ENCODE peak calls at places on chromosomes 5 and 9, in nine cellular contexts. S, D, T, Z, U, G, Q, F and P are unnamed samples.

GRCh38 chr9:33161589-33162132 is 5.5 kb downstream of the B4GALT1 start:
- DNase-seq in F (no peak), Z (no peak), S (no peak), G (no peak), T (peak), Q (no peak), U (no peak), D (no peak), P (no peak)

GRCh38 chr9:90458485-90458884 is 184.1 kb downstream of the DIRAS2 start:
- DNase-seq in S (no peak), D (no peak), Q (peak), T (no peak), F (no peak), G (no peak), Z (no peak), U (no peak), P (no peak)

GRCh38 chr5:36701085-36701691 is 94.8 kb downstream of the SLC1A3 start:
- DNase-seq in T (no peak), Q (no peak), Z (no peak), G (no peak), U (no peak), D (no peak), S (no peak), F (no peak), P (no peak)

GRCh38 chr5:9343146-9343850 is 202.6 kb downstream of the SEMA5A start:
- DNase-seq in Z (no peak), T (peak), G (no peak), Q (no peak), U (no peak), D (peak), F (peak), S (no peak), P (no peak)

GRCh38 chr9:137114613-137115393 is at the start of gene DPP7:
- DNase-seq in S (peak), F (no peak), G (peak), U (no peak), Q (peak), Z (peak), D (no peak), T (peak), P (peak)

GRCh38 chr5:78634634-78635033 is 13.9 kb downstream of the LHFPL2 start:
- DNase-seq in G (no peak), T (no peak), D (no peak), F (no peak), Z (no peak), Q (peak), U (no peak), S (peak), P (no peak)

GRCh38 chr9:94478755-94479730 is 75.8 kb upstream of the PCAT7 start:
- DNase-seq in T (no peak), S (no peak), Z (no peak), U (no peak), Q (peak), G (no peak), D (no peak), F (no peak), P (no peak)

GRCh38 chr5:6518298-6519057 is 69.8 kb downstream of the UBE2QL1 start:
- DNase-seq in Z (no peak), Q (no peak), S (no peak), G (no peak), D (no peak), U (no peak), T (no peak), F (no peak), P (no peak)

GRCh38 chr9:103397868-103398600 is 402.9 kb downstream of the CYLC2 start:
- DNase-seq in F (peak), U (peak), D (peak), Q (peak), T (peak), G (peak), Z (no peak), S (no peak), P (no peak)

GRCh38 chr5:80961376-80962281 is 1.5 kb downstream of the RASGRF2 start:
- DNase-seq in Q (no peak), S (no peak), F (peak), G (no peak), T (no peak), D (no peak), Z (no peak), U (no peak), P (no peak)

GRCh38 chr9:15206949-15207696 is 99.9 kb downstream of the TTC39B start:
- DNase-seq in G (no peak), Q (no peak), S (no peak), D (no peak), U (no peak), Z (no peak), T (no peak), F (no peak), P (no peak)

GRCh38 chr9:72150172-72150571 is 932 bp downstream of the GDA start:
- DNase-seq in S (no peak), Q (no peak), G (no peak), U (no peak), Z (no peak), T (no peak), F (no peak), D (no peak), P (no peak)

GRCh38 chr5:98637607-98638006 is 135.9 kb upstream of the RGMB start:
- DNase-seq in U (no peak), G (no peak), Q (no peak), S (no peak), F (no peak), D (no peak), T (no peak), Z (peak), P (no peak)

GRCh38 chr5:173198049-173198448 is 37.0 kb downstream of the NKX2-5 start:
- DNase-seq in G (no peak), S (no peak), T (no peak), Z (no peak), F (no peak), U (no peak), D (no peak), Q (no peak), P (no peak)

GRCh38 chr5:178429541-178430186 is 160.5 kb downstream of the COL23A1 start:
- DNase-seq in F (no peak), D (no peak), T (no peak), Q (no peak), Z (no peak), U (no peak), S (no peak), G (no peak), P (no peak)

GRCh38 chr5:83715316-83716060 is 5.2 kb downstream of the HAPLN1 start:
- DNase-seq in U (no peak), S (no peak), D (no peak), Z (no peak), T (peak), F (no peak), G (no peak), Q (no peak), P (no peak)

GRCh38 chr9:131668439-131669233 is 71.2 kb downstream of the RAPGEF1 start:
- DNase-seq in U (peak), S (peak), Q (no peak), D (peak), F (peak), Z (no peak), G (no peak), T (peak), P (no peak)

GRCh38 chr5:57221049-57221568 is 47.2 kb downstream of the GPBP1 start:
- DNase-seq in T (peak), Q (peak), D (peak), S (peak), U (peak), Z (no peak), F (peak), G (peak), P (peak)

GRCh38 chr9:16278420-16278999 is 592.0 kb downstream of the BNC2 start:
- DNase-seq in Q (no peak), D (no peak), F (no peak), G (no peak), Z (no peak), U (no peak), S (no peak), T (no peak), P (no peak)

GRCh38 chr9:124267271-124267807 is 9.6 kb downstream of the NEK6 start:
- DNase-seq in T (peak), D (peak), S (peak), U (peak), F (peak), G (no peak), Q (no peak), Z (peak), P (no peak)